ENCODE peak calls at places on chromosomes 7 and 10, in six cellular contexts. D is mesendoderm, H is right lobe of liver, J is tibial nerve, M is mesenchymal stem cell, L is A549. B is an unnamed sample.

GRCh38 chr7:19772323-19772722 is 1.1 kb downstream of the TMEM196 start:
- DNase-seq in H (no peak), M (no peak), D (no peak), L (no peak), J (no peak), B (no peak)

GRCh38 chr10:12902135-12902572 is 99.4 kb downstream of the CCDC3 start:
- DNase-seq in J (peak; percentile 82), D (peak; percentile 68), H (peak; percentile 29), L (peak; percentile 61), M (peak; percentile 65), B (no peak)

GRCh38 chr7:99039384-99039891 is 104.5 kb downstream of the SMURF1 start:
- DNase-seq in H (no peak), M (no peak), L (no peak), J (no peak), D (no peak), B (no peak)

GRCh38 chr7:133355325-133355708 is 102.4 kb downstream of the EXOC4 start:
- DNase-seq in H (no peak), L (no peak), M (peak; percentile 60), J (no peak), D (peak; percentile 79), B (no peak)

GRCh38 chr7:47534322-47535032 is 47.4 kb downstream of the TNS3 start:
- DNase-seq in J (no peak), L (peak; percentile 40), M (peak; percentile 69), D (peak; percentile 75), H (no peak), B (no peak)

GRCh38 chr7:135193615-135194081 is 17.7 kb downstream of the WDR91 start:
- DNase-seq in L (no peak), M (peak; percentile 90), D (no peak), J (no peak), H (no peak), B (no peak)

GRCh38 chr7:24018331-24018730 is 265.7 kb upstream of the NPY start:
- DNase-seq in J (no peak), D (no peak), M (peak; percentile 19), H (no peak), L (no peak), B (no peak)

GRCh38 chr7:109246330-109247077 is 676.8 kb downstream of the DNAJB9 start:
- DNase-seq in D (no peak), J (no peak), L (peak; percentile 5), M (no peak), H (no peak), B (no peak)

GRCh38 chr10:36256905-36257304 is 614.8 kb upstream of the FZD8 start:
- DNase-seq in M (peak; percentile 87), J (no peak), L (no peak), D (no peak), H (no peak), B (no peak)

GRCh38 chr10:132401396-132402168 is 4.6 kb downstream of the PWWP2B start:
- DNase-seq in J (no peak), D (no peak), H (peak; percentile 19), M (no peak), L (no peak), B (peak; percentile 69)

GRCh38 chr7:99504281-99504602 is 220 bp upstream of the ZKSCAN5 start:
- DNase-seq in L (no peak), H (no peak), D (peak; percentile 99), M (no peak), J (no peak), B (no peak)

GRCh38 chr7:155198901-155199845 is 98.5 kb upstream of the INSIG1 start:
- DNase-seq in M (peak; percentile 80), J (no peak), H (no peak), L (peak; percentile 33), D (no peak), B (no peak)

GRCh38 chr10:78584666-78585065 is 484.1 kb upstream of the ZMIZ1 start:
- DNase-seq in L (no peak), M (no peak), H (no peak), J (no peak), D (no peak), B (no peak)

GRCh38 chr7:148288592-148289151 is 301.9 kb upstream of the C7orf33 start:
- DNase-seq in H (no peak), J (no peak), D (no peak), M (no peak), L (no peak), B (no peak)

GRCh38 chr7:158097511-158098124 is 490.0 kb downstream of the PTPRN2 start:
- DNase-seq in L (no peak), M (no peak), H (no peak), J (no peak), D (no peak), B (no peak)

GRCh38 chr10:52818019-52818418 is 45.4 kb upstream of the MBL2 start:
- DNase-seq in H (no peak), J (no peak), M (peak; percentile 65), L (peak; percentile 58), D (peak; percentile 90), B (no peak)

GRCh38 chr7:134366481-134366880 is 49.8 kb upstream of the SLC35B4 start:
- DNase-seq in J (no peak), L (no peak), H (no peak), M (no peak), D (no peak), B (no peak)

GRCh38 chr10:87691515-87692070 is 31.9 kb downstream of the PAPSS2 start:
- DNase-seq in D (peak; percentile 8), J (no peak), M (no peak), H (no peak), L (no peak), B (no peak)

GRCh38 chr10:132136097-132136521 is 50.6 kb upstream of the DPYSL4 start:
- DNase-seq in M (no peak), D (no peak), H (no peak), L (no peak), J (no peak), B (peak; percentile 42)

GRCh38 chr10:124086787-124087671 is 6.4 kb downstream of the CHST15 start:
- DNase-seq in L (no peak), J (no peak), H (no peak), M (no peak), D (no peak), B (peak; percentile 39)

GRCh38 chr7:142939226-142939910 is at the start of gene LLCFC1:
- DNase-seq in D (peak; percentile 86), M (no peak), L (peak; percentile 9), H (no peak), J (no peak), B (no peak)

GRCh38 chr7:106480161-106480579 is 180.8 kb downstream of the CCDC71L start:
- DNase-seq in L (no peak), J (no peak), M (peak; percentile 88), H (no peak), D (no peak), B (no peak)

GRCh38 chr7:7018290-7018689 is 164.1 kb upstream of the C1GALT1 start:
- DNase-seq in D (no peak), L (no peak), M (no peak), J (no peak), H (no peak), B (no peak)

GRCh38 chr10:5970527-5970926 is 6.8 kb downstream of the IL15RA start:
- DNase-seq in D (no peak), J (no peak), M (no peak), L (no peak), H (no peak), B (no peak)

GRCh38 chr7:105675873-105676484 is 94.7 kb upstream of the EFCAB10 start:
- DNase-seq in D (no peak), H (peak; percentile 72), M (no peak), L (no peak), J (no peak), B (peak; percentile 64)

GRCh38 chr7:18290223-18290622 is 205.3 kb upstream of the HDAC9 start:
- DNase-seq in M (no peak), L (no peak), H (no peak), J (no peak), D (no peak), B (no peak)
- H3K4me3 ChIP-seq in M (no peak overlapping the region), L (no peak overlapping the region), H (no peak overlapping the region), J (peak overlapping the region; percentile 15), D (no peak overlapping the region), B (peak overlapping the region; percentile 29)

GRCh38 chr7:77569514-77570232 is 32.6 kb downstream of the PTPN12 start:
- DNase-seq in L (no peak), M (no peak), D (no peak), H (no peak), J (no peak), B (no peak)
- H3K4me1 ChIP-seq in L (peaks cover 60% of the 10 kb centered on the region), M (peaks cover 6% of the 10 kb centered on the region), D (peaks cover 2% of the 10 kb centered on the region), H (no peaks in the 10 kb centered on the region), J (peaks cover 89% of the 10 kb centered on the region), B (peaks cover 54% of the 10 kb centered on the region)

DNA sequence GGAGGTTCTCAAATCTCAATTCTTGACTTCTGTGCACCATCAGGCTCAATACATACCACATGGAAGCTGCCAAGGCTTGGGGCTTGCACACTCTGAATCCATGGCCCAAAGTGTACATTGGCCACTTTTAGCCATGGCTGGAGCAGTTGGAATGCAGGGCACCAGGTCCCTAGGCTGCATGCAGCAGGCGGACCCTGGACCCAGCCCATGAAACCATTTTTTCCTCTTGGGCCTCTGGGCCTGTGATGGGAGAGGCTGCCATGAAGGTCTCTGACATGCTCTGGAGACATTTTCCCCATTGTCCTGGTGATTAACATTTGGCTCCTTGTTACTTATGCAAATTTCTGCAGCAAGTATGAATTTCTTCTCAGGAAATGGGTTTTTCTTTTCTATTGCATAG is 19.0 kb upstream of the ARMC3 start:
- DNase-seq in M (no peak), H (no peak), D (no peak), L (no peak), J (no peak), B (no peak)
- H3K4me3 ChIP-seq in M (no peak overlapping the region), H (no peak overlapping the region), D (no peak overlapping the region), L (no peak overlapping the region), J (no peak overlapping the region), B (no peak overlapping the region)

GRCh38 chr7:130890176-130891020 is 156.4 kb upstream of the KLF14 start:
- DNase-seq in L (no peak), J (peak; percentile 61), H (no peak), M (peak; percentile 78), D (no peak), B (no peak)

GRCh38 chr7:130888468-130888867 is 154.5 kb upstream of the KLF14 start:
- DNase-seq in D (no peak), J (no peak), H (no peak), L (no peak), M (no peak), B (no peak)

GRCh38 chr7:130893441-130893894 is 159.5 kb upstream of the KLF14 start:
- DNase-seq in L (peak; percentile 56), M (peak; percentile 85), H (no peak), J (peak; percentile 70), D (no peak), B (no peak)

GRCh38 chr7:130894146-130895005 is 160.4 kb upstream of the KLF14 start:
- DNase-seq in J (peak; percentile 66), D (no peak), H (peak; percentile 92), L (peak; percentile 93), M (peak; percentile 77), B (peak; percentile 91)

DNA sequence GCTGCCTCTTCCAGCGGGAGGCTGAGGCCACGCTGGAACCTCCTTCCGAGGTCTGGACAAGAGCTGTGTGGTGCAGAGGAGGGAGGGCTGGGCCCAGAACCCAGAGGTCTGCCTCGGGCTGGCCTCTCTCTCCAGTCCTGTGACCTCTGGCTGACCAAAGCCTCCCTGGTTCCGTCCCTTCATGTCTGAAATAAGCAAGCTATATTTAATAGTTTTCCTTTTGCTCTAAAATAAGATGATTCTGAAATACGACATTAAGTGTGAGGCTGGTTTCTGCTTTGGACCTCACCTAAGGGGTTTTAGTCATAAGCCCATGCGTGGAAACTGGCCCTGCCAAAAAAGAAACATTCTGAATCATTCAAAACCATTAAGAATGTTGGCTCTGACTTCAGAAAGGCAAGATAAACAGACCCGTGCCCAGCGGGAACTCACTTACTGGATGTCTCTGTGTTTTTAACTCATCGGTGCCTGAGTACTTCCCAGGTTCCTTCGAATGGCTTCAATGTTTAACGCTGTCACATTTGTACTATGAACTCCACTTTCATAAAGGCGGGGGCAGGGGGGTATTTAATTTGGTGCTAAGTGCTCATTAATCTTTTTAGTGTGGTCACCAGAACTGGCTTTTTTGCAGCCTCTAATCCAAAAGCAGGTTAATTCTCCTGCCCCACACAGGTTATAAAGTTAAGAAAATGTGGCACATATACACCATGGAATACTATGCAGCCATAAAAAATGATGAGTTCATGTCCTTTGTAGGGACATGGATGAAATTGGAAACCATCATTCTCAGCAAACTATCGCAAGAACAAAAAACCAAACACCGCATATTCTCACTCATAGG is 157.5 kb upstream of the KLF14 start:
- DNase-seq in L (peak; percentile 83), D (no peak), M (peak; percentile 96), J (peak; percentile 78), H (no peak), B (peak; percentile 68)
- H3K4me1 ChIP-seq in L (peaks cover 97% of the 10 kb centered on the region), D (no peaks in the 10 kb centered on the region), M (peaks cover 44% of the 10 kb centered on the region), J (peaks cover 93% of the 10 kb centered on the region), H (peaks cover 4% of the 10 kb centered on the region), B (peaks cover 88% of the 10 kb centered on the region)

B was measured in lower lobe of right lung.